ENCODE peak calls at places on chromosomes 11 and 22, in eight cellular contexts. T is left ventricle myocardium inferior; U is NCI-H1105; G is activated CD8-positive, alpha-beta memory T cell treated with anti-CD3 and anti-CD28 coated beads, Interleukin-2, amount 50 U/mL, for 4 hours; H is hippocampal formation; Y is WTC11; V is stimulated activated CD4-positive, alpha-beta T cell treated with anti-CD3 and anti-CD28 coated beads, Interleukin-1b, Interleukin-23, amount 100 ng/mL, for 24 hours; D is ACHN. S is an unnamed sample.

GRCh38 chr11:104254347-104254746 is 90.4 kb upstream of the PDGFD start:
- DNase-seq in U (no peak), D (peak; percentile 62), T (no peak), Y (peak; percentile 85), H (no peak), G (no peak), V (no peak), S (peak; percentile 48)

GRCh38 chr11:46326813-46327416 is 20.3 kb upstream of the DGKZ start:
- DNase-seq in U (peak; percentile 7), G (no peak), T (no peak), H (no peak), D (no peak), Y (no peak), V (no peak), S (no peak)

GRCh38 chr11:117604349-117604995 is 192.5 kb downstream of the DSCAML1 start:
- DNase-seq in G (no peak), H (peak; percentile 61), Y (no peak), V (no peak), T (no peak), D (no peak), U (peak; percentile 66), S (no peak)

GRCh38 chr11:63985812-63986155 is 454 bp upstream of the OTUB1 start:
- DNase-seq in Y (peak; percentile 53), U (no peak), G (peak; percentile 56), H (no peak), V (peak; percentile 62), D (no peak), T (no peak), S (peak; percentile 81)

GRCh38 chr11:14075118-14075601 is 112.6 kb downstream of the SPON1 start:
- DNase-seq in V (peak; percentile 49), U (no peak), Y (peak; percentile 23), G (peak; percentile 48), T (no peak), H (no peak), D (no peak), S (no peak)

GRCh38 chr11:25351091-25351803 is 854.4 kb downstream of the LUZP2 start:
- DNase-seq in G (no peak), T (no peak), V (no peak), Y (no peak), H (no peak), U (no peak), D (no peak), S (no peak)

GRCh38 chr22:19422440-19423301 is 8.9 kb downstream of the HIRA start:
- DNase-seq in D (no peak), T (no peak), G (no peak), H (no peak), Y (no peak), V (no peak), U (no peak), S (no peak)

GRCh38 chr11:15829312-15829711 is 527.0 kb downstream of the SOX6 start:
- DNase-seq in D (no peak), Y (no peak), V (no peak), U (no peak), H (no peak), T (no peak), G (no peak), S (no peak)

GRCh38 chr11:110524227-110524626 is 94.5 kb downstream of the FDX1 start:
- DNase-seq in G (no peak), V (no peak), U (no peak), T (no peak), D (no peak), Y (no peak), H (no peak), S (no peak)

GRCh38 chr11:10599388-10600175 is 31.1 kb upstream of the LYVE1 start:
- DNase-seq in U (no peak), H (no peak), T (no peak), Y (no peak), G (no peak), V (no peak), D (no peak), S (no peak)

S was measured in H7.